ENCODE peak calls at places on chromosomes 4 and X, in seven cellular contexts. X is fibroblast of lung, W is hepatocyte, F is GM12878, S is PC-3, A is H9, R is endothelial cell of umbilical vein. N is an unnamed sample.

GRCh38 chr4:31071807-31072486 is 351.8 kb downstream of the PCDH7 start:
- DNase-seq in F (no peak), W (no peak), S (no peak), A (no peak), R (no peak), X (peak), N (no peak)

GRCh38 chr4:6824772-6825402 is 42.4 kb downstream of the KIAA0232 start:
- DNase-seq in A (no peak), S (peak), W (no peak), X (peak), F (no peak), R (no peak), N (no peak)

GRCh38 chr4:1644906-1645657 is 39.0 kb downstream of the FAM53A start:
- DNase-seq in W (peak), X (peak), S (no peak), F (no peak), A (no peak), R (no peak), N (peak)

GRCh38 chrX:95885074-95885473 is 799.6 kb upstream of the DIAPH2 start:
- DNase-seq in W (peak), F (no peak), X (peak), A (no peak), S (peak), R (peak), N (no peak)

GRCh38 chrX:71170660-71171059 is 26.0 kb downstream of the NLGN3 start:
- DNase-seq in A (no peak), W (no peak), R (no peak), S (no peak), F (no peak), X (no peak), N (no peak)

GRCh38 chr4:117817316-117817715 is 217.0 kb upstream of the NDST3 start:
- DNase-seq in R (no peak), W (no peak), X (peak), F (no peak), S (no peak), A (no peak), N (no peak)

GRCh38 chrX:151789179-151789800 is 54.7 kb downstream of the CNGA2 start:
- DNase-seq in F (no peak), S (peak), W (no peak), X (peak), A (no peak), R (peak), N (no peak)

GRCh38 chr4:931194-931959 is 739 bp downstream of the GAK start:
- DNase-seq in R (peak), A (no peak), F (no peak), S (no peak), X (peak), W (peak), N (no peak)

GRCh38 chrX:97060019-97060418 is 176.3 kb downstream of the RPA4 start:
- DNase-seq in X (no peak), F (no peak), A (peak), S (no peak), R (no peak), W (no peak), N (peak)

GRCh38 chr4:7462509-7462971 is 27.8 kb upstream of the PSAPL1 start:
- DNase-seq in R (no peak), W (peak), S (peak), A (peak), X (peak), F (no peak), N (peak)

GRCh38 chrX:45806410-45807121 is 605.9 kb upstream of the DIPK2B start:
- DNase-seq in R (peak), W (peak), A (no peak), F (peak), S (no peak), X (peak), N (no peak)

GRCh38 chrX:150028692-150029091 is 90.4 kb upstream of the EOLA2 start:
- DNase-seq in R (no peak), S (no peak), F (peak), W (no peak), A (no peak), X (no peak), N (no peak)

GRCh38 chr4:185738038-185738552 is 73.9 kb downstream of the SORBS2 start:
- DNase-seq in A (no peak), X (peak), S (no peak), W (no peak), F (no peak), R (peak), N (no peak)

GRCh38 chrX:129065895-129066294 is 457.4 kb downstream of the SMARCA1 start:
- DNase-seq in R (no peak), S (no peak), W (no peak), X (no peak), F (no peak), A (no peak), N (no peak)

GRCh38 chrX:64398088-64398487 is 2.8 kb upstream of the MTMR8 start:
- DNase-seq in A (no peak), R (no peak), W (no peak), S (no peak), F (no peak), X (no peak), N (no peak)

GRCh38 chr4:149465941-149466340 is 349.7 kb downstream of the IQCM start:
- DNase-seq in F (no peak), W (no peak), A (no peak), S (peak), R (no peak), X (peak), N (no peak)

GRCh38 chrX:153406011-153406410 is 4.9 kb upstream of the PNMA6E start:
- DNase-seq in W (no peak), A (no peak), S (no peak), X (no peak), R (no peak), F (no peak), N (no peak)

GRCh38 chrX:56233682-56234081 is 1.5 kb downstream of the KLF8 start:
- DNase-seq in S (no peak), X (peak), W (peak), A (peak), R (no peak), F (peak), N (peak)

GRCh38 chr4:160523236-160523635 is 1420.4 kb downstream of the RAPGEF2 start:
- DNase-seq in X (peak), F (no peak), S (peak), R (no peak), W (no peak), A (no peak), N (no peak)

GRCh38 chrX:139890991-139891700 is 41.7 kb downstream of the ATP11C start:
- DNase-seq in R (peak), S (peak), W (no peak), F (no peak), A (no peak), X (peak), N (no peak)

GRCh38 chrX:10327651-10328050 is 170.9 kb downstream of the CLCN4 start:
- DNase-seq in F (no peak), W (no peak), X (peak), R (no peak), S (peak), A (peak), N (peak)

GRCh38 chrX:49155900-49156837 is 6.4 kb upstream of the MAGIX start:
- DNase-seq in X (peak), W (peak), F (no peak), S (peak), A (peak), R (peak), N (peak)

GRCh38 chr4:152064282-152064681 is 303.5 kb upstream of the GATB start:
- DNase-seq in S (peak), R (no peak), X (peak), W (no peak), A (no peak), F (no peak), N (no peak)

GRCh38 chrX:10017866-10018265 is 50.7 kb downstream of the CLDN34 start:
- DNase-seq in W (peak), A (no peak), X (peak), F (no peak), S (peak), R (peak), N (no peak)

GRCh38 chr4:16516796-16517413 is 290.6 kb upstream of the TAPT1 start:
- DNase-seq in F (no peak), W (peak), A (no peak), R (peak), X (peak), S (peak), N (peak)

GRCh38 chr4:184752496-184753275 is 18.8 kb upstream of the CENPU start:
- DNase-seq in A (no peak), F (no peak), R (no peak), S (no peak), X (no peak), W (no peak), N (no peak)

GRCh38 chr4:168019019-168019651 is 73.2 kb upstream of the ANXA10 start:
- DNase-seq in R (no peak), W (no peak), S (peak), F (no peak), X (peak), A (no peak), N (no peak)

GRCh38 chrX:124086411-124086810 is 124.9 kb downstream of the STAG2 start:
- DNase-seq in F (no peak), R (no peak), A (no peak), S (no peak), X (no peak), W (no peak), N (no peak)

GRCh38 chr4:185748901-185749390 is 63.0 kb downstream of the SORBS2 start:
- DNase-seq in A (no peak), F (no peak), S (no peak), R (no peak), W (no peak), X (no peak), N (no peak)

GRCh38 chr4:1767770-1768366 is 25.2 kb upstream of the FGFR3 start:
- DNase-seq in S (no peak), R (peak), F (no peak), W (peak), X (peak), A (peak), N (peak)

GRCh38 chr4:48121180-48121579 is 12.9 kb downstream of the TXK start:
- DNase-seq in F (no peak), X (no peak), R (no peak), W (no peak), S (peak), A (no peak), N (no peak)

GRCh38 chrX:131262738-131263679 is 26.1 kb downstream of the IGSF1 start:
- DNase-seq in R (peak), F (no peak), W (peak), A (peak), S (peak), X (no peak), N (peak)

GRCh38 chrX:118571829-118572228 is 76.2 kb downstream of the DOCK11 start:
- DNase-seq in F (no peak), S (no peak), W (peak), R (no peak), X (no peak), A (no peak), N (no peak)

GRCh38 chrX:101602077-101602476 is 15.7 kb downstream of the ARMCX6 start:
- DNase-seq in R (no peak), X (peak), A (no peak), W (no peak), S (no peak), F (no peak), N (no peak)

GRCh38 chrX:1466971-1467561 is 14.4 kb upstream of the ASMTL start:
- DNase-seq in S (no peak), A (peak), W (no peak), F (no peak), X (no peak), R (no peak), N (no peak)

GRCh38 chrX:149570668-149571067 is 16.6 kb downstream of the MAGEA9B start:
- DNase-seq in A (no peak), S (peak), R (no peak), W (peak), F (no peak), X (peak), N (no peak)

DNA sequence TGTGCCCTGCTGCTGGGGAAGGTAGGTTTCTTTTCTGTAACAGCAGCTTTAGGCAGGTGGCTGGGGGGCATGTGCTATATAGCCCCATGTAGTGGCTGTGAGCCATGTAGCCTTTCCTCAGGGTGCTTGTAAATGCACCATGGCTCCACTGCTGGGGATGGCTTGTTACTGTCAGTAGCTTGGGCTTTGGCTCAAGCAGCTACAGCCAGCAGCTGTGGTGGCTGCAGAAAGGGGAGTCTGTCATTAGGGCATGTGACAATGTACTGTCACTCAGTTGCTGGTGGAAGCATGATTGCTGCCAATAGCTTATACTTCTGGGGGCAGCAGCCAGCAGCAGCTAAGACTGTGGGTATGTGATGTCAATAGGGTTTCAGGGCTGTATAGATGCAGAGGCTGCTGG is 33.9 kb upstream of the DDIT4L start:
- DNase-seq in S (no peak), A (no peak), W (no peak), F (no peak), R (no peak), X (no peak), N (peak)
- H2AFZ ChIP-seq in S (no peak), A (no peak), W (no peak), F (no peak), R (no peak), X (no peak), N (no peak)

DNA sequence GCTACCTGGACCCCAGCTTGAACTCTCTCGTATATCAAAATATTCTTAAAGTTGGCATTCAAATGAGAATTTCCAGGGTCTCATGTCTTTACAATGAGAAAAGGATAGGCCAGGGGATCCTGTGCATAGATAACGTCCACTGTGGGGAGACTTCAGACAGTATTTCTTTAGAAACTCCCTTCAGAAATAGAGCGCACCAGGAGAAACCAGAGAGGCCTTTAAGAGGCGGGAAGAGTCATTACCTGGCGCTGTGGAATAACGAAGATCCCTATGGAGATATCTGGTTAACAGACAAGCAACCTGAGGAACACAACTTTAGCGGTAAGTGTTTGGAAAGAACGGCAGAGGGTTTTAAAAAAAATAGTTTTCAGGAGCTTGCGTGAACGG is 618 bp downstream of the RADX start:
- DNase-seq in X (peak), F (no peak), S (peak), A (no peak), R (no peak), W (peak), N (peak)
- H2AFZ ChIP-seq in X (peak), F (peak), S (peak), A (no peak), R (peak), W (peak), N (peak)

DNA sequence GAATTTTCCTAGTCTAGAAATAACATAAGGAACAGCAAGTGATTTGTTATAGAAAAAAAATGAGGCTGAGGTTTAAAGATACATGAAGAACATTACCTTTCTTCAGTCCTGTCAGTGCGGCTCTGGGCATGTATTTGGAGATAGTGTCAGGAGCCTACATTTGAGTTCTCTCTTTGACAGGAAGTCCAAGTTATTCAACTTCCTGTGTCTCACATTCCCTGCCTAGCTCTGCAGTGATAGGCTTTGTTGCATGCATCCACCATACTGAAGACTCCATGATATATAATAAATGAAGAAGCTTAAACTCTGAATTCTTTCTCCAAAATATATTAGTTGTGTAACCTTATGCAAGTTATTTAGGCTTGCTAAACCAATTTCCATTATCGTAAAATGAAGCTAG is 148.7 kb downstream of the RELL1 start:
- DNase-seq in X (no peak), F (no peak), W (no peak), S (no peak), R (no peak), A (no peak), N (no peak)
- H2AFZ ChIP-seq in X (no peak), F (no peak), W (no peak), S (no peak), R (no peak), A (no peak), N (no peak)

GRCh38 chr4:120155287-120155686 is 88.6 kb upstream of the MAD2L1 start:
- DNase-seq in X (no peak), A (no peak), F (no peak), R (no peak), S (no peak), W (no peak), N (no peak)
- H2AFZ ChIP-seq in X (no peak), A (no peak), F (no peak), R (no peak), S (no peak), W (no peak), N (no peak)

GRCh38 chr4:112119358-112119783 is 25.9 kb upstream of the FAM241A start:
- DNase-seq in W (no peak), S (no peak), X (no peak), R (no peak), A (no peak), F (peak), N (no peak)
- H2AFZ ChIP-seq in W (no peak), S (no peak), X (no peak), R (no peak), A (no peak), F (peak), N (no peak)

GRCh38 chr4:122050836-122051235 is 99.0 kb upstream of the TRPC3 start:
- DNase-seq in A (no peak), W (no peak), X (no peak), R (no peak), F (no peak), S (no peak), N (no peak)

GRCh38 chr4:122046255-122046654 is 94.4 kb upstream of the TRPC3 start:
- DNase-seq in R (no peak), A (no peak), W (no peak), S (no peak), F (no peak), X (no peak), N (no peak)

GRCh38 chr4:122045533-122045932 is 93.7 kb upstream of the TRPC3 start:
- DNase-seq in X (peak), A (no peak), S (peak), W (peak), R (peak), F (no peak), N (no peak)

GRCh38 chr4:122044496-122044895 is 92.6 kb upstream of the TRPC3 start:
- DNase-seq in X (no peak), A (no peak), S (no peak), W (no peak), R (no peak), F (no peak), N (no peak)

GRCh38 chr4:122047706-122048425 is 96.0 kb upstream of the TRPC3 start:
- DNase-seq in S (no peak), A (no peak), R (no peak), F (no peak), X (no peak), W (no peak), N (no peak)
- H2AFZ ChIP-seq in S (no peak), A (no peak), R (no peak), F (no peak), X (no peak), W (no peak), N (no peak)

GRCh38 chr4:70721747-70722146 is at the start of gene RUFY3:
- DNase-seq in S (no peak), A (no peak), R (no peak), X (peak), F (no peak), W (peak), N (peak)
- H2AFZ ChIP-seq in S (no peak), A (no peak), R (no peak), X (no peak), F (no peak), W (peak), N (peak)

DNA sequence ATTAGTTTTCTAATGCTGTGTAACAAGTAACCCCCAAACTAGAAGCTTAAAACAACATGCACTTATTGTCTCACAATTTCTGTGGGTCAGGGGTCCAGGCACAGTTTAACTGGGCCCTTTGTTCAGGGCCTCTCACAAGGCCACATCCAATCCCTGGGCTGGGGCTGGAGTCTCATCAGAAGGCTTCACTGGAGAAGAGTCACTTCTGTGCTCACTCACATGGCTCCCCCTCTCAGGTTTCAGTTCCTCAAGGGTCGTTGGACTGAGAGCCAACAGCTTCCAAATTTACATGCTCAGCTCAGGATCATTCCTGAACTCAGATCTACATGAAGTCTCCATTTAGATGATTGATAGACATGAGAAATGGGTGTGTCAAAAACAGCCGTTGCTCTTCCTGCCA is 77.1 kb downstream of the EVC start:
- DNase-seq in R (no peak), S (no peak), X (no peak), F (no peak), W (no peak), A (peak), N (no peak)
- H2AFZ ChIP-seq in R (no peak), S (no peak), X (no peak), F (no peak), W (no peak), A (no peak), N (no peak)

GRCh38 chrX:47515941-47516649 is 33.1 kb upstream of the ZNF41 start:
- DNase-seq in R (no peak), A (no peak), X (peak), W (no peak), F (no peak), S (peak), N (no peak)
- H2AFZ ChIP-seq in R (no peak), A (no peak), X (no peak), W (no peak), F (no peak), S (no peak), N (no peak)

GRCh38 chr4:36310237-36310636 is 28.8 kb downstream of the DTHD1 start:
- DNase-seq in W (no peak), A (no peak), X (no peak), S (no peak), F (no peak), R (no peak), N (no peak)

GRCh38 chr4:36312511-36312910 is 31.1 kb downstream of the DTHD1 start:
- DNase-seq in S (no peak), F (no peak), X (no peak), W (no peak), A (no peak), R (no peak), N (no peak)

GRCh38 chr4:36313687-36314086 is 32.3 kb downstream of the DTHD1 start:
- DNase-seq in S (no peak), X (no peak), A (no peak), R (no peak), W (no peak), F (no peak), N (no peak)

GRCh38 chr4:36308150-36308549 is 26.7 kb downstream of the DTHD1 start:
- DNase-seq in W (no peak), A (no peak), R (no peak), X (no peak), S (no peak), F (no peak), N (no peak)

GRCh38 chr4:36310793-36311192 is 29.4 kb downstream of the DTHD1 start:
- DNase-seq in R (no peak), F (no peak), X (no peak), A (no peak), W (no peak), S (no peak), N (no peak)
- H2AFZ ChIP-seq in R (no peak), F (peak), X (no peak), A (no peak), W (no peak), S (no peak), N (no peak)